ENCODE peak calls at places on chromosomes 13 and 19, in nine cellular contexts. A, I, G, V, F, U, Z, M and T are unnamed samples.

GRCh38 chr19:29626386-29626785 is 20.3 kb downstream of the POP4 start:
- DNase-seq in F (no peak), V (no peak), I (no peak), G (no peak), U (no peak), A (no peak), Z (no peak), M (no peak), T (no peak)

GRCh38 chr13:113756441-113757097 is 2.5 kb upstream of the TMEM255B start:
- DNase-seq in M (peak; percentile 62), Z (no peak), A (no peak), G (peak; percentile 13), U (no peak), F (no peak), I (no peak), V (no peak), T (no peak)

GRCh38 chr19:38309615-38310278 is 5.7 kb downstream of the C19orf33 start:
- DNase-seq in V (no peak), I (no peak), M (no peak), Z (no peak), A (no peak), G (no peak), U (no peak), F (no peak), T (no peak)

GRCh38 chr13:26517931-26518330 is 39.6 kb upstream of the WASF3 start:
- DNase-seq in A (no peak), V (no peak), M (no peak), U (no peak), F (no peak), I (no peak), Z (no peak), G (no peak), T (no peak)

GRCh38 chr13:101946411-101946810 is 455.4 kb downstream of the FGF14 start:
- DNase-seq in A (no peak), G (no peak), I (no peak), M (no peak), Z (no peak), V (no peak), U (no peak), F (no peak), T (no peak)

GRCh38 chr19:8640402-8641004 is 10.1 kb downstream of the NFILZ start:
- DNase-seq in U (no peak), A (no peak), I (no peak), F (no peak), M (peak; percentile 80), Z (no peak), G (no peak), V (no peak), T (no peak)

GRCh38 chr13:45882626-45883025 is 31.1 kb upstream of the SIAH3 start:
- DNase-seq in A (no peak), Z (no peak), G (no peak), M (no peak), F (no peak), V (no peak), U (no peak), I (no peak), T (no peak)

GRCh38 chr19:46016426-46017094 is 6.3 kb downstream of the PGLYRP1 start:
- DNase-seq in I (no peak), V (peak; percentile 83), U (no peak), M (peak; percentile 87), A (no peak), F (peak; percentile 86), Z (peak; percentile 71), G (peak; percentile 82), T (peak; percentile 80)

GRCh38 chr13:52879950-52880650 is 31.7 kb upstream of the PCDH8 start:
- DNase-seq in U (no peak), G (no peak), M (no peak), Z (no peak), A (no peak), I (no peak), F (no peak), V (no peak), T (no peak)

GRCh38 chr13:35787937-35788336 is 311.4 kb upstream of the MAB21L1 start:
- DNase-seq in I (no peak), Z (no peak), A (no peak), V (no peak), F (no peak), U (no peak), G (no peak), M (no peak), T (no peak)

GRCh38 chr19:50203281-50204080 is at the start of gene MYH14:
- DNase-seq in V (no peak), F (no peak), A (no peak), Z (peak; percentile 9), G (no peak), M (no peak), U (peak; percentile 15), I (no peak), T (no peak)

GRCh38 chr13:51614350-51614786 is 30.1 kb downstream of the WDFY2 start:
- DNase-seq in I (no peak), U (no peak), Z (no peak), M (no peak), V (peak; percentile 39), G (no peak), F (peak; percentile 76), A (no peak), T (no peak)

GRCh38 chr19:798415-799075 is 1.3 kb downstream of the PTBP1 start:
- DNase-seq in U (no peak), V (no peak), Z (no peak), A (no peak), M (no peak), G (no peak), F (peak; percentile 21), I (no peak), T (no peak)
- TF ChIP-seq CTCF in U (no peak), V (no peak), Z (no peak), A (no peak), M (no peak), G (no peak), F (no peak), I (no peak), T (no peak)

DNA sequence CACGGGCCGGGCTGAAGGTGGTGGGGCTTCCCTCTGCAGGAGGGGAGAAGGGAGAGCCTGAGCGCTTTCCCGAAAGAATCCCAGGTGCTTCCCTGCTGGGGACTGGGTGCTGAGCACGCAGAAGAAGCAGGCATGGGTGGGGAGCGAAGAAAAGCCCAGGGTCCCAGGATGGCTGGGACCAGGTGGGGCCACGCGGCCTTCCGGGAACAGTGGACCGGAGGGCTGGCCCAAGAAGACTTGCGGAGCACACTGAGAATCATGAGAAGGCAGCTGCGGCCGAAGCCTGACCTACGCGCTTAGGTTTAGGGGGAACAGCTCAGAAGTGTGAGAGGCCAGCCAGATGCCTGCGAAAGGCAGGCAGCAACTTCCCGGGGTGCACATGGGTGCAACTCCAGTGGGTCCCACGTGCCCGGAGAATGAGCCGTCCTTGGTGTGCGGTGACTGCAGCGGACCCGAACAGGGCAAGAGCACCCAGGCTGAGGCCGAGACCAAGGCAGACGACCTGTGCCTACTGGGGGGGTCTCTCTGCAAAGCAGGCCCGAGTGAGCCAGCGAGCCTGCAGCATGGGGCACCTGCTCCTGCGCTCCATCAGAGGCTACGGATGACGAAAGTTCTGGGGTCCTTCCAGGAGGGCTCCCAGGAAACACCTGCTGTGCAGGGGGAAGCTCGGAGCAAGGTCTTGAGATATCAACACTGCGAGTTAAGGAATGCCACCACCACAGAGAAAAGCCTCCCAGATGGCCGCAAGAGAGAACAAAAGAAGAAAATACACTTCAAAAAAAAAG is 52.4 kb downstream of the MLLT1 start:
- DNase-seq in A (peak; percentile 31), I (no peak), M (no peak), U (no peak), F (no peak), G (no peak), Z (no peak), V (no peak), T (no peak)
- TF ChIP-seq CTCF in A (no peak), I (no peak), M (no peak), U (no peak), F (no peak), G (no peak), Z (no peak), V (no peak), T (no peak)

GRCh38 chr13:41007359-41008118 is 11.6 kb downstream of the ELF1 start:
- DNase-seq in V (no peak), F (peak; percentile 48), I (no peak), Z (no peak), U (no peak), M (no peak), A (no peak), G (peak; percentile 36), T (no peak)
- TF ChIP-seq CTCF in V (no peak), F (no peak), I (no peak), Z (no peak), U (no peak), M (no peak), A (no peak), G (no peak), T (no peak)

GRCh38 chr19:35928507-35928906 is 7.7 kb upstream of the LRFN3 start:
- DNase-seq in Z (no peak), A (no peak), I (no peak), M (no peak), F (no peak), U (no peak), V (no peak), G (no peak), T (no peak)

GRCh38 chr19:35932291-35932936 is 3.8 kb upstream of the LRFN3 start:
- DNase-seq in A (no peak), Z (no peak), G (no peak), I (no peak), M (no peak), U (no peak), F (no peak), V (no peak), T (no peak)

GRCh38 chr19:35931161-35931873 is 4.9 kb upstream of the LRFN3 start:
- DNase-seq in Z (peak; percentile 100), V (peak; percentile 99), U (peak; percentile 99), I (peak; percentile 97), M (peak; percentile 100), F (peak; percentile 100), A (peak; percentile 99), G (peak; percentile 100), T (peak; percentile 94)

GRCh38 chr19:35935911-35936737 is at the start of gene LRFN3:
- DNase-seq in F (peak; percentile 73), U (no peak), G (peak; percentile 68), M (peak; percentile 84), I (no peak), Z (peak; percentile 73), A (no peak), V (peak; percentile 53), T (peak; percentile 93)

DNA sequence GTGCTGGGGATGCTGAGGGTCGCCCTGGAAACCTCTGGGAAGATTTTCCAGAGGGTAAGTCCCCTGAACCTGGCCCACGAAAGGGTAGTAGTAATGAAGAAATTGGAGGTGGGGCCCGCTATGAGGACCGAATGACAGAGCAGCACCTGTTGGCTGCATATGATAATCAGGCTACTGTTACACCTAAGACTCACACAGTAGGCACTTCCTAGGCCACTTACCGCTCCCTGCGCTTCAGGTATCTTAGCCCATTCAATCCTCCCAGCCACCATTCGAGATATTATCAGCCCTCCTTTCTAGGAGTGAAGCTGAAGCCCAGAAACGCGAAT is 4.3 kb upstream of the LRFN3 start:
- DNase-seq in M (no peak), V (no peak), I (no peak), G (no peak), A (no peak), Z (no peak), F (no peak), U (no peak), T (no peak)
- TF ChIP-seq CTCF in M (no peak), V (no peak), I (no peak), G (no peak), A (peak; percentile 67), Z (no peak), F (no peak), U (no peak), T (no peak)

GRCh38 chr13:104318121-104318520 is 1251.9 kb upstream of the SLC10A2 start:
- DNase-seq in M (no peak), I (no peak), F (no peak), Z (peak; percentile 55), G (peak; percentile 84), A (no peak), V (no peak), U (no peak), T (no peak)
- TF ChIP-seq CTCF in M (no peak), I (no peak), F (no peak), Z (peak; percentile 59), G (peak; percentile 76), A (peak; percentile 78), V (no peak), U (peak; percentile 22), T (peak; percentile 56)